ENCODE peak calls at places on chromosomes 6 and 20, in seven cellular contexts. T, N, G, Z, F, U and M are unnamed samples.
A peak's percentile ranks its signal among the peaks of the same experiment; 100 is the strongest.

GRCh38 chr6:124260337-124260736 is 456.7 kb downstream of the NKAIN2 start:
- DNase-seq in Z (no peak), F (no peak), G (no peak), U (no peak), N (no peak), T (no peak), M (no peak)

GRCh38 chr6:159874475-159874874 is 16.3 kb upstream of the MAS1 start:
- DNase-seq in T (no peak), N (peak; percentile 50), U (no peak), Z (no peak), F (peak; percentile 57), G (no peak), M (peak; percentile 87)

GRCh38 chr6:5785235-5785634 is 221.5 kb downstream of the NRN1 start:
- DNase-seq in Z (no peak), G (no peak), T (no peak), U (no peak), N (no peak), F (no peak), M (no peak)

GRCh38 chr6:39818695-39819094 is 26.5 kb downstream of the DAAM2 start:
- DNase-seq in F (no peak), U (no peak), Z (no peak), N (no peak), T (no peak), G (no peak), M (no peak)

GRCh38 chr6:28648035-28648877 is 122.6 kb downstream of the GPX5 start:
- DNase-seq in Z (peak; percentile 36), N (peak; percentile 42), T (no peak), F (peak; percentile 35), G (no peak), U (no peak), M (no peak)

GRCh38 chr6:72081880-72082279 is 195.5 kb downstream of the RIMS1 start:
- DNase-seq in F (no peak), T (no peak), U (no peak), G (no peak), N (no peak), Z (no peak), M (no peak)

GRCh38 chr6:142746524-142746923 is 198.5 kb downstream of the HIVEP2 start:
- DNase-seq in Z (no peak), N (no peak), T (no peak), F (peak; percentile 25), U (peak; percentile 35), G (no peak), M (no peak)

GRCh38 chr20:63829943-63830820 is 882 bp downstream of the ZBTB46 start:
- DNase-seq in N (no peak), U (no peak), Z (no peak), G (no peak), F (no peak), T (no peak), M (no peak)

GRCh38 chr6:136007355-136007754 is 155.9 kb downstream of the PDE7B start:
- DNase-seq in Z (no peak), U (no peak), T (no peak), N (no peak), F (no peak), G (no peak), M (no peak)

GRCh38 chr6:25192562-25192961 is 86.6 kb upstream of the CARMIL1 start:
- DNase-seq in U (no peak), F (no peak), T (no peak), G (no peak), N (peak; percentile 56), Z (no peak), M (no peak)

GRCh38 chr20:38213607-38213940 is 47.0 kb downstream of the KIAA1755 start:
- DNase-seq in F (no peak), T (no peak), N (no peak), G (no peak), U (no peak), Z (no peak), M (no peak)

GRCh38 chr6:29705389-29706231 is 17.6 kb upstream of the HLA-F start:
- DNase-seq in Z (peak; percentile 30), G (no peak), U (no peak), F (no peak), N (no peak), T (no peak), M (no peak)

GRCh38 chr20:3798405-3798768 is 2.3 kb downstream of the CDC25B start:
- DNase-seq in G (no peak), F (no peak), Z (no peak), N (no peak), T (peak; percentile 62), U (no peak), M (no peak)

GRCh38 chr6:42745083-42745637 is 743 bp downstream of the TBCC start:
- DNase-seq in U (peak; percentile 26), G (peak; percentile 41), F (peak; percentile 29), T (peak; percentile 86), Z (peak; percentile 43), N (peak; percentile 26), M (no peak)

GRCh38 chr6:47435254-47435612 is 42.4 kb upstream of the CD2AP start:
- DNase-seq in T (no peak), N (no peak), F (no peak), G (no peak), Z (no peak), U (no peak), M (no peak)

GRCh38 chr6:119350202-119351004 is 842 bp upstream of the MAN1A1 start:
- DNase-seq in G (no peak), T (no peak), F (no peak), Z (no peak), N (no peak), U (peak; percentile 44), M (no peak)

GRCh38 chr6:77467038-77467437 is 3.7 kb upstream of the HTR1B start:
- DNase-seq in F (no peak), Z (no peak), N (no peak), T (no peak), G (no peak), U (no peak), M (no peak)

GRCh38 chr6:69179681-69180080 is 544.6 kb downstream of the ADGRB3 start:
- DNase-seq in U (no peak), T (no peak), G (no peak), N (no peak), Z (no peak), F (no peak), M (no peak)

GRCh38 chr6:41039060-41039998 is at the start of gene UNC5CL:
- DNase-seq in T (no peak), N (no peak), Z (peak; percentile 82), G (no peak), U (peak; percentile 27), F (no peak), M (no peak)

GRCh38 chr6:150765457-150765764 is 100.1 kb upstream of the MTHFD1L start:
- DNase-seq in U (no peak), N (no peak), T (no peak), G (no peak), F (no peak), Z (no peak), M (no peak)

GRCh38 chr20:49584418-49585382 is 16.8 kb upstream of the PTGIS start:
- DNase-seq in F (no peak), T (no peak), Z (no peak), N (no peak), U (no peak), G (no peak), M (no peak)

GRCh38 chr6:37967651-37968050 is 148.1 kb downstream of the ZFAND3 start:
- DNase-seq in N (no peak), T (no peak), F (no peak), U (no peak), G (no peak), Z (no peak), M (no peak)

GRCh38 chr20:13221313-13221672 is 219 bp downstream of the ISM1 start:
- DNase-seq in T (no peak), G (no peak), F (no peak), Z (no peak), U (no peak), N (no peak), M (no peak)

GRCh38 chr6:32576261-32576660 is 13.4 kb downstream of the HLA-DRB1 start:
- DNase-seq in G (no peak), N (no peak), Z (no peak), U (no peak), T (no peak), F (no peak), M (no peak)
- TF ChIP-seq POLR2A in G (no peak), N (no peak), Z (no peak), U (no peak), T (no peak), F (no peak), M (no peak)

GRCh38 chr6:116387374-116387773 is 16.6 kb downstream of the DSE start:
- DNase-seq in U (no peak), N (peak; percentile 35), Z (no peak), G (no peak), F (no peak), T (no peak), M (no peak)
- H3K27ac ChIP-seq in U (no peak overlapping the region), N (peak overlapping the region; percentile 72), Z (no peak overlapping the region), G (peak overlapping the region; percentile 44), F (no peak overlapping the region), T (no peak overlapping the region), M (no peak overlapping the region)

DNA sequence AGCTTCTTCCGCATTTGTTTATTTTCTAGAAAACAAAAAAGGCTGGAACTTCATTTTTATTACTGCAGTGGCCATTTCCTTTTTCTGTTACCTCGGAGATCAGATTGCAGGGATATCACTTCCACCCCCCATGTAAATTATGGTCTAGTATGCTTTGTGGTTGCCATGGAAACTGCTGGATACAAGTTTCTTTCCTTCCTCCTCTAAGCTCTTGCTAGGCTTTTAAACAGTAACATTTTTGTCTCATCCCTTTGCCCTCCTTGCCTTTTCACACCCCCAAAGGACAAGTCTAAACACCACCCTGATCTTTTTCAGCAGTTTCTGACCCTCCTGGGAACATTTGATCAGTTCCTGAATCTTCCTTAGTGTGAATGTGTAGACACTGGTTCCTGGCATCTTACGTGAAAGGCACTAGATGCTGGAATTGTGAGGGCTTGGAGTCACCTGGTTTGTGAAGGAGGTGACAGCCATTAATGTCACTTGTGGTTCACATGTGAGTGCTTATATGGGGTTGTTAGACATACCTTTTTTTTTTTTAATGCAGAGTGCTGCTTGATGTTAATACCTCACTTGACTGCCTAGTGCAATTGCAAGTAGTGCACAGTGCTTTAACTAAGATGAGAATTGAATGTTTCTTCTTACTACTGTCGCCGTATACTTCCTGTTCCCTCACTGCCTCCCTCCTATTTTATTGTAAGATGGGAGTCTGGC is 181.6 kb downstream of the JARID2 start:
- DNase-seq in T (no peak), U (no peak), Z (no peak), F (no peak), N (no peak), G (no peak), M (no peak)
- H3K4me1 ChIP-seq in T (peaks cover 98% of the 10 kb centered on the region), U (peaks cover 2% of the 10 kb centered on the region), Z (peaks cover 4% of the 10 kb centered on the region), F (peaks cover 55% of the 10 kb centered on the region), N (peaks cover 2% of the 10 kb centered on the region), G (peaks cover 68% of the 10 kb centered on the region), M (peaks cover 51% of the 10 kb centered on the region)

DNA sequence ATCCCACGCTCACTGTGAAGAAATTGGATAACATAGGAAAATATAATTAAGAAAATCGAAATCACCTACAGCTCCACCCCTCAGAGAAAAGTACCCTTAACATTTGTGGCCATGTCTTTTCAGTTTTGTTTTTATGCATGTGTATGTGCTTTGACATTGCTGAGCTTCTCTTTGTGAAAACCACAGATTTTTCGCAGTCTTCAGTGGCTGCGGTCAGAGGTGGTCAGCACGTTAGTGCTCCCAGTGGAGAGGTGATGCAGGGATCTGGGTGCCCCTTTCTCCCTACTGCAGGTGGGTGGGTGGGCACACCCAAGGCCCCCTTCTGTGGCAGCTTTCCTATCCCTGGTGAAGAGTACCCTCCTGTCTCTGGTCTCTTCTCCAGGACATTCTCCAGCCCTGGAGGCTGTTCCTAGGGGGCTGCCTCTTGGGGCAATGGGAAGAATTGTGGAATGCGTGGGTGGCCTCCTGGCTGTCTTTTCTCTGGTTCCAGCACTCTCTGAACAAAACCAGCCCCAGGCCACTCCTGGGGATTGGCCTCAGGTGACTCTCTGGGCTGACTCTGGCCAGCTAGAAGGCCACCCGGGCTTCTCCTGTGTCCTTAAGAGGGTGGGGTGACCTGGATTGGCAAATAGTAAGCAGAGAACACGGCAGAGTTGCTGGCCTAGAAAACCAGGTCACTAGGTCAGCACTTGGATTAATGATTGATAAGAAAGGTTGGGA is 49.8 kb upstream of the FANCE start:
- DNase-seq in F (no peak), U (no peak), G (no peak), Z (no peak), N (no peak), T (no peak), M (no peak)
- TF ChIP-seq POLR2A in F (no peak), U (no peak), G (no peak), Z (no peak), N (no peak), T (no peak), M (no peak)